ENCODE peak calls at places on chromosomes 11 and 22, in four cellular contexts. One of them, this sample, is unnamed.

GRCh38 chr22:35589736-35590079 is 27.4 kb downstream of the MB start:
- DNase-seq in GM12878: no peak
- DNase-seq in HL-60: no peak
- DNase-seq in K562: no peak
- DNase-seq in this sample: no peak

GRCh38 chr11:74676596-74676995 is 54.6 kb downstream of the CHRDL2 start:
- DNase-seq in K562: no peak
- DNase-seq in HL-60: no peak
- DNase-seq in GM12878: no peak
- DNase-seq in this sample: no peak

GRCh38 chr11:18408558-18409242 is 3.4 kb upstream of the LDHC start:
- DNase-seq in HL-60: no peak
- DNase-seq in GM12878: no peak
- DNase-seq in K562: no peak
- DNase-seq in this sample: no peak

GRCh38 chr11:106695506-106695905 is 322.8 kb downstream of the GUCY1A2 start:
- DNase-seq in HL-60: no peak
- DNase-seq in K562: no peak
- DNase-seq in GM12878: no peak
- DNase-seq in this sample: no peak

GRCh38 chr22:19805821-19806212 is 45.2 kb downstream of the TBX1 start:
- DNase-seq in GM12878: no peak
- DNase-seq in K562: no peak
- DNase-seq in HL-60: no peak
- DNase-seq in this sample: no peak

GRCh38 chr22:27212617-27213177 is 555.3 kb downstream of the MIAT start:
- DNase-seq in K562: no peak
- DNase-seq in GM12878: no peak
- DNase-seq in HL-60: peak
- DNase-seq in this sample: no peak

GRCh38 chr11:46675288-46675851 is 25.0 kb downstream of the ARHGAP1 start:
- DNase-seq in K562: no peak
- DNase-seq in GM12878: no peak
- DNase-seq in HL-60: peak
- DNase-seq in this sample: no peak

GRCh38 chr22:19432092-19432844 is at the start of gene MRPL40:
- DNase-seq in HL-60: peak
- DNase-seq in GM12878: peak
- DNase-seq in K562: peak
- DNase-seq in this sample: peak

GRCh38 chr11:40281055-40281580 is 1178.3 kb downstream of the LRRC4C start:
- DNase-seq in K562: no peak
- DNase-seq in GM12878: no peak
- DNase-seq in HL-60: no peak
- DNase-seq in this sample: no peak

GRCh38 chr22:49005557-49005956 is 822.1 kb downstream of the BRD1 start:
- DNase-seq in K562: no peak
- DNase-seq in GM12878: no peak
- DNase-seq in HL-60: no peak
- DNase-seq in this sample: no peak

GRCh38 chr11:10305964-10306918 is 1.4 kb downstream of the ADM start:
- DNase-seq in K562: no peak
- DNase-seq in GM12878: no peak
- DNase-seq in HL-60: peak
- DNase-seq in this sample: no peak

GRCh38 chr11:68998390-68998911 is 14.6 kb downstream of the MRGPRF start:
- DNase-seq in HL-60: no peak
- DNase-seq in K562: no peak
- DNase-seq in GM12878: no peak
- DNase-seq in this sample: no peak

GRCh38 chr11:92314499-92314898 is 89.9 kb downstream of the FAT3 start:
- DNase-seq in K562: no peak
- DNase-seq in HL-60: no peak
- DNase-seq in GM12878: no peak
- DNase-seq in this sample: no peak
- TF ChIP-seq POLR2AphosphoS5 in K562: no peak
- TF ChIP-seq POLR2AphosphoS5 in HL-60: no peak
- TF ChIP-seq POLR2AphosphoS5 in GM12878: no peak
- TF ChIP-seq POLR2AphosphoS5 in this sample: no peak

GRCh38 chr11:2732261-2732939 is 32.6 kb upstream of the KCNQ1OT1 start:
- DNase-seq in K562: no peak
- DNase-seq in GM12878: no peak
- DNase-seq in HL-60: no peak
- DNase-seq in this sample: no peak
- TF ChIP-seq SPI1 in K562: no peak
- TF ChIP-seq SPI1 in GM12878: no peak
- TF ChIP-seq SPI1 in HL-60: no peak
- TF ChIP-seq SPI1 in this sample: no peak

GRCh38 chr11:128522943-128523518 is 64.3 kb downstream of the ETS1 start:
- DNase-seq in HL-60: no peak
- DNase-seq in GM12878: no peak
- DNase-seq in K562: no peak
- DNase-seq in this sample: no peak

GRCh38 chr11:128520886-128521696 is 66.3 kb downstream of the ETS1 start:
- DNase-seq in GM12878: no peak
- DNase-seq in HL-60: no peak
- DNase-seq in K562: no peak
- DNase-seq in this sample: no peak

GRCh38 chr11:128521697-128522062 is 65.7 kb downstream of the ETS1 start:
- DNase-seq in K562: no peak
- DNase-seq in GM12878: no peak
- DNase-seq in HL-60: no peak
- DNase-seq in this sample: no peak

GRCh38 chr11:128523616-128524015 is 63.7 kb downstream of the ETS1 start:
- DNase-seq in K562: no peak
- DNase-seq in HL-60: no peak
- DNase-seq in GM12878: no peak
- DNase-seq in this sample: no peak

DNA sequence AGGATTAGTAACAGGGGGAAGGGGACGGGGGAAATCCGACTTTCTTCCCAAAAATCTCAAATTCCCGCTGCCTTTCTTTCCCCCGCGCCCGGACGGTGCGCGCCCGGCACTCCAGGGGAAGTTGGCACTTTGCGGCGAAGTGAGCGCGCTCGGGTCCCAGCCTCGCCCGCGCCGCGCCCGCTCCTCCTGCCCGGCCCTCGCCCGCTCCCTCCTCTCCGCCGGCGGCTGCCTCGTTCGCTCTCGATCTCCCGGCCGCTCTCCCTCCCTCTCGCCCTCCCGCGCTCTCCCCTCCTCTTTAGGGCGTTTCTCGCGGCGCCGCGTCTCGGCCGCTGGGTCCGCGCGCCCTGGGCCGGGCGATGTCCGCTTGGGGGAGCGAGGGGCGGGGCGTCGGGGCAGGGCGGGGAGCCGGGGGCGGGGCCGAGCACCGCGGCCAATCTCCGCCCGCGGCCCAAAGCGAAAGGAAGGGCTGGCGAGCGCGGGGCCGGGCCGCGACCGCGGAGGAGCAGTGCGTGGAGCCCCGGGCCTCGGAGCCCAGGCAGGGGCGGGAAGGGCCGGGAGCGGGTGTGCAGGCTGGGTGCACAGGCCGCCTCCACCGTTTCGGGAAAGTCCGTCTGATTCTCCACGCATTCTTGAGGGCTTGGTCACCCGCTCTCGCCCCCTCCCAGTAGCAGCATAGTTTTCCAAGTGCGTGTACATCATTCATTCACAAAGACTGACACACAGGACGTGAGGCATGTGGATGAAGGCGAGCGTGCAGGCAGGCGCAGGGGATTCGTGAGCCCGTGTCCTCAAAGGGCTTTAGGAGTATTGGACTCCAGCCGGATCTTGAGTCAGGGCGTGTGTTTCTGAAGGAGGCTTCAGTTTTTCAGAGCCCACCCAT is 65.1 kb downstream of the ETS1 start:
- DNase-seq in GM12878: peak
- DNase-seq in HL-60: peak
- DNase-seq in K562: peak
- DNase-seq in this sample: peak
- TF ChIP-seq POLR2AphosphoS5 in GM12878: peak
- TF ChIP-seq POLR2AphosphoS5 in HL-60: peak
- TF ChIP-seq POLR2AphosphoS5 in K562: no peak
- TF ChIP-seq POLR2AphosphoS5 in this sample: peak

GRCh38 chr11:19437760-19438159 is 197.0 kb upstream of the E2F8 start:
- DNase-seq in GM12878: no peak
- DNase-seq in K562: no peak
- DNase-seq in HL-60: no peak
- DNase-seq in this sample: no peak
- TF ChIP-seq SPI1 in GM12878: no peak
- TF ChIP-seq SPI1 in K562: no peak
- TF ChIP-seq SPI1 in HL-60: no peak
- TF ChIP-seq SPI1 in this sample: no peak

DNA sequence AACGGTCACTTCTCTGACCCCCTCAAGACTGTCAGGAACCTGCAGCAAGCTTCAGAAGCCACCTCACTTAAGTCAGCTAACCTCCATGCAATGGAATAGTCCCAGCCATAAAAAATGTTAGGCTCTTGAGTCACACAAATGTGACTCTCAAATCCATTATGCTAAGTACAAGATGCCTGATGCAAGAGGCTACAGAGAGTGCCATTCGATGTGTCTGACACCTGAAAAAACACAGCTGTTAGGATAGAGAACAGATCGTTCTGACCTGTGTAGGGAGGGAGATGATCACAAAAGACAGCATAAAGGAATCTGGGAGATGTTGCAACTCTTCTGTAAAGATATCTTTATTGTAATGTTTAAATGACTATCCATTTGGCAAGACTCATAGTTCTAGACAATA is 712.4 kb downstream of the TBC1D22A start:
- DNase-seq in GM12878: no peak
- DNase-seq in K562: no peak
- DNase-seq in HL-60: no peak
- DNase-seq in this sample: no peak
- TF ChIP-seq POLR2AphosphoS5 in GM12878: no peak
- TF ChIP-seq POLR2AphosphoS5 in K562: no peak
- TF ChIP-seq POLR2AphosphoS5 in HL-60: no peak
- TF ChIP-seq POLR2AphosphoS5 in this sample: no peak

GRCh38 chr22:17867160-17867785 is 93.0 kb upstream of the BID start:
- DNase-seq in GM12878: no peak
- DNase-seq in K562: peak
- DNase-seq in HL-60: peak
- DNase-seq in this sample: no peak
- TF ChIP-seq SPI1 in GM12878: no peak
- TF ChIP-seq SPI1 in K562: no peak
- TF ChIP-seq SPI1 in HL-60: no peak
- TF ChIP-seq SPI1 in this sample: no peak

GRCh38 chr11:27205269-27205668 is 157.7 kb downstream of the CCDC34 start:
- DNase-seq in HL-60: no peak
- DNase-seq in GM12878: no peak
- DNase-seq in K562: no peak
- DNase-seq in this sample: no peak

GRCh38 chr11:27203077-27203476 is 159.9 kb downstream of the CCDC34 start:
- DNase-seq in HL-60: no peak
- DNase-seq in K562: no peak
- DNase-seq in GM12878: no peak
- DNase-seq in this sample: no peak

GRCh38 chr11:27204527-27204926 is 158.5 kb downstream of the CCDC34 start:
- DNase-seq in GM12878: no peak
- DNase-seq in K562: peak
- DNase-seq in HL-60: no peak
- DNase-seq in this sample: no peak

GRCh38 chr11:27200779-27201453 is 160.3 kb downstream of the BBOX1 start:
- DNase-seq in K562: no peak
- DNase-seq in HL-60: no peak
- DNase-seq in GM12878: no peak
- DNase-seq in this sample: no peak

DNA sequence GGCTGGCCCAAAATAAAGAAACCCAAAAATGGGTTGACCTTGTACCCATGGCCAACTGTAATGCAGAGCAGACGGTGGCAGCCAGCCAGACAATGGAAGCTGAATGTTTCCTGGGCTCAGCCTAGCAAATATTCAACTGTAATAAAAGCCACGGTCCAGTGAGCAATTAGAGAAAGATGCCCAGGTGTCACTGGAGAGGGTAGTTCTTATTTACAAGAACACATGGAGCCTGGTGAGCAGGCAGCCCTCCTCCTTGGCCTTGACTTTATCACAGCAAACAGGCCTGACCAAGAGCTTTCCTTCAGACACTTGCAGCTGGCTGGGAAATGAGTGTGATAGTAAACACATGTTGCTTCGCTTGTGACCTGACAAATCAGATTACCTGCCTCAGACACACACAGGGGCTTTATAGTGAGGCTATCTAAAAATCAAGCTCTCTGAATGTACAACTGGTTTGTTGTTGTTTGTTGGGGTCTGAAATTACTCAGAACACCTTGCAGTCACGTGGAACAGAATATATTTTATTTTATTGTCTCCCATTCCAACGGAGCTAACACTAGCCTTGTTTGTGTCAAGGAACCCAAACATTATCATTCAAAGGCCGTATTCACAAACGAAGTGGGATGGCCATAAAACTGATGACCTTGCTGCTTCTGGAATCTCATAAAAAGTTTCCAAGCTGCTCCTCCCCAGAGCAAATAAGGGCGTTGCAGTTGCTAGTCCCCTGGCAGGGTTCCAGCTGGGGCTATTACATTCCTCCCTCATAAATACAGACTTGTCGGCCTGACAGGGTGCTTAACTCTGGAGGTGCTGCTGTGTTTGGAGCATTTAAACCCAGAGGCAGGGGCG is 161.1 kb downstream of the BBOX1 start:
- DNase-seq in GM12878: no peak
- DNase-seq in K562: peak
- DNase-seq in HL-60: no peak
- DNase-seq in this sample: no peak
- TF ChIP-seq POLR2AphosphoS5 in GM12878: no peak
- TF ChIP-seq POLR2AphosphoS5 in K562: peak
- TF ChIP-seq POLR2AphosphoS5 in HL-60: no peak
- TF ChIP-seq POLR2AphosphoS5 in this sample: no peak

This sample was measured in GM12891.